ENCODE peak calls at places on chromosomes 11 and 22, in four cellular contexts. E, Z, N and C are unnamed samples.
A peak's percentile ranks its signal among the peaks of the same experiment; 100 is the strongest.

GRCh38 chr11:17652556-17652955 is 66.8 kb upstream of the MYOD1 start:
- DNase-seq in N (no peak), E (no peak), Z (no peak), C (peak; percentile 10)

GRCh38 chr11:67261942-67262681 is 4.2 kb upstream of the GRK2 start:
- DNase-seq in N (no peak), E (no peak), Z (no peak), C (no peak)

GRCh38 chr22:50001388-50002231 is 11.0 kb downstream of the IL17REL start:
- DNase-seq in Z (no peak), N (no peak), E (no peak), C (no peak)

GRCh38 chr11:80107415-80107814 is 666.6 kb upstream of the TENM4 start:
- DNase-seq in Z (no peak), N (no peak), E (no peak), C (no peak)

GRCh38 chr11:20250644-20251247 is 90.5 kb upstream of the DBX1 start:
- DNase-seq in Z (no peak), E (no peak), N (no peak), C (no peak)

GRCh38 chr22:19878461-19879247 is 24.0 kb upstream of the GNB1L start:
- DNase-seq in N (no peak), Z (no peak), E (peak; percentile 86), C (no peak)

GRCh38 chr22:39959640-39960447 is at the start of gene TMA7B:
- DNase-seq in Z (peak; percentile 42), E (peak; percentile 66), N (peak; percentile 70), C (no peak)

GRCh38 chr22:47810505-47811500 is 1048.4 kb downstream of the TBC1D22A start:
- DNase-seq in E (no peak), N (no peak), Z (no peak), C (no peak)

GRCh38 chr22:44245867-44246266 is 65.1 kb downstream of the PARVG start:
- DNase-seq in N (no peak), Z (no peak), E (no peak), C (no peak)

GRCh38 chr11:70210516-70210915 is 7.4 kb downstream of the FADD start:
- DNase-seq in Z (no peak), N (no peak), E (peak; percentile 24), C (no peak)

GRCh38 chr22:35092146-35092805 is 26.3 kb downstream of the ISX start:
- DNase-seq in Z (no peak), N (no peak), E (no peak), C (no peak)

GRCh38 chr11:35250631-35251030 is 111.7 kb downstream of the CD44 start:
- DNase-seq in E (no peak), N (no peak), Z (no peak), C (no peak)

DNA sequence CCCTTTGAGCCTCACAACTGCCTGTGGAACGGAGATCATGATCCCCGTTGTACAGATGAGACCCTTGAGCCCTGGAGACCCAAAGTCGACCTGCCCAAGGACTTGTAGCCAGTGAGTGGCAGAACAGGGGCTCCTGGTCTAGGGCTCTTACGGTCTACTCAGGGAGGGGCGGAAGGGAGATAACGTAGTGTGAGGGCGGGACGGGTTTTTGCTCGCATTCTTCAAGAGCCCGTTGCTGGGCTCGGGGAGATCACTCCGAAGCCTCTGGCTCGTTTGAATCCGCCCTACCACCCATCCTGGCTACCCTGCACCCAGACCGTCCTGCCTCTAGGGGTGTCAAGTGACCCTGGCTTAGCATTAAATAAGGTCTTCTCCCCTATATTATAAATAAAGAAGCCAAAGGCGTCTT is 637 bp downstream of the CRY2 start:
- DNase-seq in E (peak; percentile 70), N (peak; percentile 73), Z (peak; percentile 37), C (peak; percentile 52)
- TF ChIP-seq CTCF in E (no peak), N (peak; percentile 18), Z (no peak), C (no peak)

GRCh38 chr11:95231126-95231880 is at the start of gene SESN3:
- DNase-seq in N (peak; percentile 100), E (peak; percentile 99), Z (peak; percentile 98), C (peak; percentile 93)
- TF ChIP-seq CTCF in N (peak; percentile 15), E (no peak), Z (no peak), C (no peak)

DNA sequence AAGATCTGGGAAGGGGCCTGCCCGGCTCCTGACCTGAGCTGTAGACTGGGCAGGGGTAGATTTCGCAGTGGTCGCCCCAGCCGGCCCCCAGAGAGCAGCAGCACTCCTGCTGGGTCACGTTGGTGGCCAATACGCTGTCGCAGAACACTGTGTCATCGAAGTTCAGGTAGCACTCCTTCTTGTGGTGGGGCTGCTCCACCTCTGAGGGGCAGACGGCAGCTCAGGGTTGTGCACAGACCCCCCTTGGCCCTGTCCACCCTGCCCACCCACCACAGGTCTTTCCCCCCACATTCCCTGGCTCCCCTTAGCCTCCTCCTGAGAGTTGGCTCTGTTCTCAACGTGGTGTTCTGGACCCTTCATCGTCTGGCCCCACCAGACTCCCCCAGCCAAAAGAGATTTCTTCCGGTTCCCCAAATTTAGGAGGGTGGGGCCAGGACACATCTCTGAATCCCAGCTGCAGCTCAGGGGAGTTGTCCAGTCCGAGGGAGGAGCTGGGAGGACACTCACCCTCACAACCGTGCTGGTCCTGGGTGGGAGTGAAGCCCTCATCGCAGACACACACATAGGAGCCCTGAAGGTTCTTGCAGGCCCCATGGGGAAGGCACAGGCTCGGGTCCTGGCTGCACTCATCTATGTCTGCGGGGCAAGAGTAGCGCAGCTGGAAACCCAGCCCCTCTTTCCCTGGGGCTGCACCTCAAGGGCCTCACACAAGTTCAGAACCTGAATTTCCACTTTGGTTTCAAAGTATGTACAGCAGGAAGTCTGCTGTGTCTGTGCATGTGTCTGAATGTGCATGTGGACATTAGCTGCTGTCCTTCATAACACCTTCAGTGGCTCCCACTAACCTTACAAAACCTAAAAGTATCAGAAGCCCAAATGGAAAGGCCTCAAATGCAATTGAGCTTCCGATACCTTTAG is 16.5 kb downstream of the SCYL1 start:
- DNase-seq in N (no peak), E (peak; percentile 12), Z (no peak), C (no peak)
- TF ChIP-seq CTCF in N (no peak), E (no peak), Z (peak; percentile 33), C (no peak)

DNA sequence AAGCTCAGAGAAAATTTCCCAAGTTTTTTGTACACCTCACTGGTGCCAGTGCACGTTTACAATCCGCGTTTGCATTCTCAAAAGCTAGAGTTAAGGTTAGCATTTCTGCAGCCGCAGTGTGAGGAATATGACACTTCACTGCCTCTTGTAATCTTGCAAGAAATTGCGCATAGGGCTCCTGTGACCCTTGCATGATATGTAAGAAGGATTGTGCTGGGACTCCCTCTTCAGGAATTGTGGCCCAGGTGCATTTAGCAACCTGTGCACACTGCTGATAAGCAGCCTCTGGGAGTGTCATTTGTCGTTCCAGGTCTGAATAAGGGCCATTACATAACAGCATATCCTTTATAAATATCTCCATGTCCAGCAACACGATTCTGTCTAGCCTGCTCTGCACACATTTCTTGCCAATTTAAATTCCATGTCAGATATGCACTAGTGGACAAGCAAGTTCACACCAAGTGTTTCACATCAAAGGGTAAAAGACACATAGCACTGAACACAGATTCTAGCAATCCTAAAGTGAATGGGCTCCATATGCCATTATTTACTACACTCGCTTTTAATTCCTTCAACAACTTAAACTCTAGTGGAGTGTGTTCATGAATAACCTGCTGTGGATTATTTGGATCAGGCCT is 69.2 kb upstream of the INCENP start:
- DNase-seq in N (peak; percentile 26), Z (no peak), E (peak; percentile 25), C (no peak)
- TF ChIP-seq CTCF in N (peak; percentile 4), Z (no peak), E (peak; percentile 16), C (no peak)

DNA sequence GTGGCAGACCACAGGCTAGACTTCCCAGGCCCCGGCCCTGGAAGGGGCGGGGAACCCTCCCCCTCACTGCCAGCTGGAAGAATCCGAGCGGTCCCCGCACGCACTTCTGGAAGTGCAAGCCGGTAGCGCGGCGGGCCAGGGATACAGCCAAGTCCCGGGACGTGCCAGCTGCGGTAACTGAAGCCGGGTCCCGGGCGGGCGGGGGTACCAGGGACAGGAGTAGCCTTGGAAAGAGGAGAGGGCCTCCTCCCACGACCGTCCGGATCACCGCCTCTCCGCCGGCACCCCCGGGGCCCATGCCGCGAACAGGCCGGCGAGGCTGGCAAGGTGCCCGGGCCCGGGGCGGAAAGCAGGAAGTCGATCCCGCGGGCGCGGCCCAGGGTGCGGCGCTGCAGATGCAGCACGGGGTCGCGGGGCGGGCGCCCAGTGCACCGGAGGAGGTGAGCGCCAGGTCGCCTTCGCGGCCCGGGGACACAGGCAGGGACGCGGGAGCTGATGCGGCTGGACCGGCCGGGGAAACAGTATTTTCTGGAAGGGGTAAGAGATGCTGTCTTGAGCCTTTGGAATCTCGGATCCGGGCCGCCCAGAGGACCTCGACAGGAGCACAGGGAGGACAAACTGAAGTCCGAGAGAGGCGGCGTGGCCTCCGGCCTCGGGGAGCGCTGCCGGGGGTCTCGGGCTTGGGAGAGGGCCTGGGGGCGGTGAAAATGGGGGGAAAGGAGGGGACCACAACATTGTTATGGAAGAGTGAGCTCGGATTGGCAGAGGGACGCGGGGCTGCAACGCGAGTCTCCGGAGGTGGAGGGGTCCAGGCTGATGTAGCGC is 756 bp upstream of the SLC35C1 start:
- DNase-seq in N (peak; percentile 70), E (peak; percentile 83), Z (peak; percentile 51), C (peak; percentile 61)
- TF ChIP-seq CTCF in N (peak; percentile 9), E (no peak), Z (no peak), C (no peak)

GRCh38 chr22:30321461-30321860 is 5.3 kb downstream of the TBC1D10A start:
- DNase-seq in E (no peak), N (no peak), Z (no peak), C (no peak)

GRCh38 chr22:30315962-30316576 is 10.7 kb downstream of the TBC1D10A start:
- DNase-seq in N (no peak), E (no peak), Z (no peak), C (no peak)

GRCh38 chr22:30320021-30320556 is 6.7 kb downstream of the TBC1D10A start:
- DNase-seq in E (no peak), Z (no peak), N (no peak), C (no peak)

GRCh38 chr22:30317778-30318177 is 9.0 kb downstream of the TBC1D10A start:
- DNase-seq in Z (no peak), N (no peak), E (no peak), C (no peak)

DNA sequence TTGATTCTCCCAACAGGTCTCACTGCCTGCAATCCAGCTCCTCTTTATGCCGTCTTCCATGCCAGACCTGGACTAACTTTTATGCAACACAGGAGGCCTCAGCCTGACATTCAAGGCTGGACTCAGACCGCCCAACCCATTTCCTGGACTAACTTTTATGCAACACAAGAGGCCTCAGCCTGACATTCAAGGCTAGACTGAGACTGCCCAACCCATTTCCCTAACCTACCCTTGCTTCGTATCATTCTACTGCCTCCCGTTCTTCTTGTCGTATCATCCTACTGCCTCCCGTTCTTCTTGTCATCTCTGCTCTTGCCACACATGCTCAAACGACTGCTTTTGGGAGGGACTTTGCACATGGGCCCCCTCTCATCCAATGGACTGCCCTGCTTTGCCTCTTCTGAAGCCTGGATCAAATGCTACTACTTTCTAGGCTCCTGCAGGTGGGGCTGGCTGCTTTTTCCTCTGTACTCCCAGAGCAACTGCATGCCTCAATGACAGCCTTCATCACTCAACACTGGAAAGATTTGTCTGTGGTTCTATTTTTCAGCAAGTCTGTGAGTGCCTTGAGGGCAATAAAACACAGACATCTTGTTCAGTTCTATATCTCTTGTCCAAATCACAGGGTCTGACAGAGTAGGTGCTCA is 7.8 kb downstream of the TBC1D10A start:
- DNase-seq in E (no peak), Z (no peak), N (no peak), C (no peak)
- TF ChIP-seq CTCF in E (no peak), Z (no peak), N (peak; percentile 8), C (no peak)